ENCODE peak calls at places on chromosomes 7 and 10, in eight cellular contexts. Z, E, Y, S, Q, U, M and G are unnamed samples.

GRCh38 chr7:34135924-34136323 is 230.6 kb downstream of the BMPER start:
- DNase-seq in M (no peak), E (no peak), U (no peak), Y (no peak), Z (no peak), S (no peak), Q (no peak), G (no peak)

GRCh38 chr10:110634527-110635209 is 9.5 kb upstream of the RBM20 start:
- DNase-seq in M (no peak), U (no peak), Q (peak; percentile 63), Y (no peak), Z (no peak), E (no peak), S (peak; percentile 70), G (peak; percentile 59)

GRCh38 chr7:100965723-100966541 is 3.4 kb upstream of the MUC12 start:
- DNase-seq in Z (peak; percentile 91), Q (no peak), S (peak; percentile 91), Y (peak; percentile 49), M (no peak), E (peak; percentile 76), U (peak; percentile 85), G (peak; percentile 40)

GRCh38 chr10:131170042-131170983 is 141.2 kb downstream of the TCERG1L start:
- DNase-seq in Y (no peak), U (peak; percentile 34), M (no peak), S (no peak), Z (no peak), E (peak; percentile 23), Q (peak; percentile 36), G (no peak)

GRCh38 chr10:35995515-35995914 is 353.4 kb upstream of the FZD8 start:
- DNase-seq in Z (no peak), Q (no peak), M (no peak), S (no peak), U (no peak), E (no peak), Y (no peak), G (no peak)

GRCh38 chr10:34557173-34557572 is 257.9 kb downstream of the PARD3 start:
- DNase-seq in Y (no peak), S (no peak), E (no peak), Q (no peak), U (no peak), Z (no peak), M (no peak), G (no peak)

GRCh38 chr7:135274495-135275268 is 41.0 kb downstream of the STRA8 start:
- DNase-seq in E (peak; percentile 72), S (peak; percentile 73), Y (peak; percentile 81), U (peak; percentile 81), Q (peak; percentile 75), Z (peak; percentile 73), M (peak; percentile 45), G (peak; percentile 62)

GRCh38 chr7:13979671-13980438 is 9.6 kb downstream of the ETV1 start:
- DNase-seq in S (no peak), Q (no peak), Y (peak; percentile 64), U (no peak), M (no peak), Z (no peak), E (no peak), G (no peak)

GRCh38 chr7:112337892-112338291 is 112.4 kb upstream of the IFRD1 start:
- DNase-seq in E (no peak), Q (no peak), S (no peak), M (no peak), U (no peak), Y (no peak), Z (no peak), G (no peak)

GRCh38 chr10:70600512-70601395 is 1.8 kb downstream of the PRF1 start:
- DNase-seq in E (no peak), Q (no peak), Z (no peak), M (no peak), Y (no peak), S (no peak), U (no peak), G (no peak)

GRCh38 chr10:70270952-70271351 is 12.9 kb downstream of the NPFFR1 start:
- DNase-seq in Y (no peak), U (no peak), S (no peak), Q (no peak), E (no peak), Z (no peak), M (peak; percentile 24), G (no peak)

GRCh38 chr7:2920956-2921708 is 77.0 kb upstream of the GNA12 start:
- DNase-seq in E (no peak), Z (no peak), S (no peak), Q (no peak), U (no peak), Y (no peak), M (no peak), G (no peak)

GRCh38 chr10:132301371-132302330 is 6.1 kb downstream of the STK32C start:
- DNase-seq in E (no peak), M (no peak), Z (no peak), Y (no peak), S (no peak), U (peak; percentile 72), Q (peak; percentile 63), G (no peak)

GRCh38 chr10:12419279-12419847 is 70.0 kb downstream of the CAMK1D start:
- DNase-seq in S (no peak), Z (peak; percentile 79), Q (peak; percentile 86), Y (peak; percentile 61), U (no peak), M (no peak), E (no peak), G (no peak)

GRCh38 chr10:93915603-93916002 is 21.8 kb downstream of the SLC35G1 start:
- DNase-seq in Z (no peak), U (no peak), S (no peak), E (no peak), M (no peak), Y (no peak), Q (no peak), G (no peak)

GRCh38 chr7:99379043-99379577 is 4.6 kb downstream of the ARPC1B start:
- DNase-seq in U (no peak), E (peak; percentile 46), Y (peak; percentile 97), Q (peak; percentile 90), Z (no peak), S (peak; percentile 61), M (peak; percentile 68), G (no peak)

GRCh38 chr7:66283003-66283920 is 78.1 kb downstream of the TPST1 start:
- DNase-seq in S (no peak), E (no peak), Q (no peak), M (no peak), U (no peak), Y (peak; percentile 78), Z (peak; percentile 26), G (no peak)

GRCh38 chr7:152158801-152159587 is 133.5 kb downstream of the GALNT11 start:
- DNase-seq in Q (no peak), U (no peak), Y (no peak), S (peak; percentile 31), Z (no peak), M (peak; percentile 95), E (no peak), G (no peak)

GRCh38 chr7:121941836-121942235 is 68.9 kb downstream of the PTPRZ1 start:
- DNase-seq in S (no peak), Y (no peak), U (no peak), M (no peak), E (no peak), Q (no peak), Z (no peak), G (no peak)

DNA sequence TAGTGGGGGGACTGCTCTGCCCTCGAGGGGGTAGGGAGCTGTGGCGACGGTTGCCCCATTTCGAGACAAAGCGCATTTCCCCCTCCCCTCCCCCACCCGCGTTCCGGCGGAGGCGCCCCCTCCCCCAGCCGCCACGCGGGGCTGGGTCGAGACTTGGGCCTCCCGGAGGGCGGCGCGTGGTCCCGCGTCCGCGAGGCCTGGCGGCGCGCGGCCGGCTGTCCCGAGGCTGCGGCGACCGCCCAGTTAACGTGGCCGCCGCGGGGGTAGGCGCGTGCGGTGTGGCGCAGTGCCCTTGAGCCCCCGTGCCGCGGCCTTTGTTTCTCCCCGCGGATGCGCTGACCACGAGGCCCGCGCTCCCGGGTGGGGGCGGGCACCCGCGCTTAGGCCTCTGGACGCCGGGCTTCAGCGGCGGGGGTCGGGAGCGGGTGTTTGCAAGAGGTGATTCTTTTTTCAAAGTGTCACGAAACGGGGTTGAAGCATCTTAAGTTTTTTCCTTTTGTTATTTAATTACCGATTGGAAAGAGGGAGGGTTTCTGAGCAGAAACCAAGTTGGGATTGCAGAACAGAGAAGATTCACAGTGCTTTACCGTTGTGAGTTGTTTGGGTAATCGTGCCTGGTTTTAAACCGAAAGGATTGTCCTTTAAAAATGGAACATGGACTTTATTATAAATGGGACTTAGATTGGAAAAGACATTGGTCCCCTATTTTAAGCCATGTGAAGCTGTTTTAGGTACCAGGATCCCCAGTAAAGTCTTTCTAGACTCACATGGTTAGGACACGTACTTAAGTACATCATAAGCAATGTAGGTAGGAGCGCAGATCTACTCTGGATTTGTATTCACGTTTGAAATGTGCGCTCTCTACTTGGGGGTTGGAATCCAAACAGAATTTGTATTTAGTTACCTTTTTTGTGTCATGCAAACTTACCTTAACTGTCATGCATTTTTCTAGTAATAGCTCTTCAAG is 757 bp downstream of the CBX3 start:
- DNase-seq in U (no peak), E (peak; percentile 38), S (peak; percentile 53), Y (peak; percentile 59), Q (peak; percentile 71), Z (no peak), M (no peak), G (no peak)
- TF ChIP-seq POLR2AphosphoS5 in U (no peak), E (no peak), S (no peak), Y (no peak), Q (no peak), Z (no peak), M (no peak), G (no peak)

DNA sequence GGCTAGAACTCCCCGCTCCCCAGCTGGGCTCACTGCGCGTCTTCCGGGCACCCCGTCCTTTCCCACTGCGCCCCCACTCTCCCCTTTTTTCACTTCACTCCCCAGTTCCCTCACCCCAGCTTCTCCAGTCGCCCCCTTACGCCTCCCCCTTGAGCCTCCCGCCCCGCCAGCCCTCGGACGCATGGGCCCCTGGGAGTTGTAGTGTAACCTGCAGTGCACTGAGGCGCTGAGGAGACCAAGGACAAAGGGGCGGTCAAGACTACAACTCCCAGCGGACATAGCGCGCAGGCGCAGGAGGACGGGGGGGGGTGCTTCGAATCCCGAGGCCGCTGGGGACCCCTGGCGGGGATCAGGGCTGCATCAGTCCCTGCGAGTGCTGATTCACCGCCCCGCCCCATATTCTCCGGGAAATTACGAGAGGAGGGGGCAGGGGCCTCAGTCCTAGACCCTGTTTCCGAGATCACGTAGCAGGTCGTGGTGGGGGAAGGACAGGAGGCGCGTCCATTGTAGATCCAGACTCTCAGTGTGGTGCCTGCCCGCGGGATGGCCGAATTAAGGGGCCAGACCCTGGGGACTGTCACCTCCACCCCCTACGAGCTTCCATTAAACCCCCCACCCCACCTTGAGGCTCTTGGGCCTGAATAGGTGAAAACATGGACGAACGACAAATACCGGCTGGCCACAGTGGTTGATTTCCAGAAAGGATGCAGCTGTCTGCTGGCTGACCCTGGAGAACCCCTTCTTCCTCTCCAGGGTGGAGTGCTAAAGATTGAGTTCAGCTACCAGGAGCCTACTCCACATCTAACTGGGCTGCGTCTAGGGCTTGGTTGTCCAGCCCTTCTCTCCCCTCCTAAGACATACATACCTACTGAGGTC is 558 bp upstream of the YWHAG start:
- DNase-seq in U (peak; percentile 99), Y (peak; percentile 98), S (peak; percentile 96), Q (peak; percentile 99), E (peak; percentile 95), Z (peak; percentile 98), M (peak; percentile 85), G (peak; percentile 96)
- TF ChIP-seq POLR2A in U (peak; percentile 48), Y (peak; percentile 51), S (no peak), Q (peak; percentile 15), E (no peak), Z (no peak), M (no peak), G (no peak)

GRCh38 chr7:28755255-28755654 is 202.9 kb downstream of the TRIL start:
- DNase-seq in E (no peak), U (no peak), M (no peak), S (no peak), Y (no peak), Q (no peak), Z (no peak), G (no peak)
- H3K27ac ChIP-seq in E (no peak overlapping the region), U (no peak overlapping the region), M (no peak overlapping the region), S (no peak overlapping the region), Y (no peak overlapping the region), Q (no peak overlapping the region), Z (no peak overlapping the region), G (no peak overlapping the region)

GRCh38 chr7:142899661-142900060 is 14.1 kb upstream of the TRPV6 start:
- DNase-seq in Q (no peak), U (peak; percentile 6), S (no peak), Z (no peak), M (no peak), E (no peak), Y (no peak), G (no peak)
- TF ChIP-seq POLR2AphosphoS5 in Q (no peak), U (no peak), S (no peak), Z (no peak), M (no peak), E (no peak), Y (no peak), G (no peak)